ENCODE peak calls at places on chromosome 6, in seven cellular contexts. Y is HCT116, R is GM12878, N is A549, D is SK-N-SH, H is HepG2, Q is K562. I is an unnamed sample.

GRCh38 chr6:132227937-132228336 is 173.3 kb downstream of the MOXD1 start:
- DNase-seq in R (no peak), D (no peak), H (no peak), Y (no peak), Q (no peak), N (no peak), I (no peak)

GRCh38 chr6:6384520-6384919 is 64.1 kb upstream of the F13A1 start:
- DNase-seq in D (no peak), R (no peak), N (no peak), Q (no peak), H (no peak), Y (no peak), I (no peak)

GRCh38 chr6:12060780-12061619 is 48.9 kb downstream of the HIVEP1 start:
- DNase-seq in D (no peak), Y (no peak), N (peak; percentile 28), R (peak; percentile 87), Q (peak; percentile 34), H (no peak), I (no peak)

GRCh38 chr6:137731960-137732616 is 135.0 kb upstream of the TNFAIP3 start:
- DNase-seq in R (no peak), Q (no peak), H (peak; percentile 99), N (peak; percentile 33), D (no peak), Y (no peak), I (no peak)

GRCh38 chr6:149716181-149716580 is 1.7 kb downstream of the LATS1 start:
- DNase-seq in Q (no peak), R (no peak), Y (no peak), D (no peak), H (no peak), N (no peak), I (no peak)

GRCh38 chr6:34237722-34238506 is 1.2 kb downstream of the HMGA1 start:
- DNase-seq in Y (no peak), N (peak; percentile 56), R (no peak), H (peak; percentile 59), Q (peak; percentile 91), D (peak; percentile 91), I (no peak)

GRCh38 chr6:100549406-100550167 is 84.9 kb upstream of the SIM1 start:
- DNase-seq in N (no peak), Y (no peak), D (no peak), Q (no peak), H (no peak), R (no peak), I (no peak)

GRCh38 chr6:75693534-75693933 is 55.5 kb upstream of the MYO6 start:
- DNase-seq in H (peak; percentile 2), Q (no peak), R (no peak), Y (no peak), D (no peak), N (no peak), I (no peak)

GRCh38 chr6:34553146-34553545 is 3.0 kb downstream of the SPDEF start:
- DNase-seq in N (no peak), R (no peak), D (no peak), Q (no peak), Y (no peak), H (no peak), I (no peak)

GRCh38 chr6:31826793-31827285 is 699 bp upstream of the HSPA1B start:
- DNase-seq in D (no peak), R (no peak), Y (no peak), Q (peak; percentile 91), H (no peak), N (peak; percentile 53), I (no peak)

DNA sequence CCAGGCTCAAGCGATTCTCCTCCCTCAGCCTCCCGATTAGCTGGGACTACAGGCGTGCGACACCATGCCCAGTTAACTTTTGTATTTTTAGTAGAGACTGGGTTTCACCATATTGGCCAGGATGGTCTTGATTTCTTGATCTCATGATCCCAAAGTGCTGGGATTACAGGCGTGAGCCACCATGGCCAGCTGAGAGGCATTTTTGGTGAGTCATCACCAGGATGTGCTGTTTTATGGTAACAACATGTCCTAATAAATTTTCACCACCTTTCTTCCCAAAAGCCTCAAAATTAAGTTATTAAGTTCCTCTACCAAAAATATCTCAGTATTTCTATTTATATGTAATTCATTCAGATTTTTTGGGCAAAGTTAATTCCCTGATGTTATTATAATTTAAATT is 53.5 kb downstream of the COL21A1 start:
- DNase-seq in R (no peak), H (no peak), N (no peak), Q (no peak), Y (no peak), D (no peak), I (no peak)
- TF ChIP-seq REST in R (no peak), H (no peak), N (no peak), Q (no peak), Y (no peak), D (no peak), I (no peak)

GRCh38 chr6:68639211-68639610 is 4.1 kb downstream of the ADGRB3 start:
- DNase-seq in H (no peak), Q (peak; percentile 18), D (no peak), N (no peak), Y (no peak), R (no peak), I (no peak)
- H3K4me3 ChIP-seq in H (no peak overlapping the region), Q (no peak overlapping the region), D (no peak overlapping the region), N (no peak overlapping the region), Y (no peak overlapping the region), R (no peak overlapping the region), I (no peak overlapping the region)

GRCh38 chr6:343226-343935 is 48.2 kb upstream of the IRF4 start:
- DNase-seq in D (no peak), Y (no peak), R (no peak), H (no peak), Q (no peak), N (no peak), I (no peak)
- H3K9me3 ChIP-seq in D (no peaks in the 10 kb centered on the region), Y (peaks cover 4% of the 10 kb centered on the region), R (no peaks in the 10 kb centered on the region), H (no peaks in the 10 kb centered on the region), Q (no peaks in the 10 kb centered on the region), N (no peaks in the 10 kb centered on the region), I (no peaks in the 10 kb centered on the region)

GRCh38 chr6:90222724-90223198 is 73.9 kb downstream of the BACH2 start:
- DNase-seq in Y (peak; percentile 96), N (peak; percentile 9), H (peak; percentile 27), D (no peak), R (no peak), Q (peak; percentile 27), I (no peak)
- TF ChIP-seq REST in Y (no peak), N (no peak), H (no peak), D (no peak), R (no peak), Q (no peak), I (no peak)

I was measured in Panc1.